ENCODE peak calls at places on chromosomes 5 and 9, in five cellular contexts. X is GM23338, V is MM.1S, F is keratinocyte, O is HCT116. U is an unnamed sample.

GRCh38 chr5:169063269-169063919 is 237.5 kb downstream of the SLIT3 start:
- DNase-seq in X (peak; percentile 47), V (no peak), F (no peak), O (no peak), U (no peak)

GRCh38 chr5:139062910-139063663 is 135.1 kb downstream of the SIL1 start:
- DNase-seq in X (no peak), V (no peak), F (no peak), O (no peak), U (no peak)

GRCh38 chr5:27038476-27038875 is at the start of gene CDH9:
- DNase-seq in X (peak; percentile 51), V (no peak), F (no peak), O (no peak), U (no peak)

GRCh38 chr5:37054391-37054790 is 177.8 kb downstream of the NIPBL start:
- DNase-seq in X (peak; percentile 12), V (no peak), F (no peak), O (no peak), U (no peak)

GRCh38 chr9:6855860-6856259 is 98.1 kb downstream of the KDM4C start:
- DNase-seq in X (no peak), V (no peak), F (no peak), O (no peak), U (no peak)

GRCh38 chr9:129886226-129887174 is 51.2 kb downstream of the USP20 start:
- DNase-seq in X (no peak), V (peak; percentile 58), F (no peak), O (no peak), U (peak; percentile 81)

GRCh38 chr5:535781-536698 is 11.8 kb upstream of the SLC9A3 start:
- DNase-seq in X (no peak), V (no peak), F (no peak), O (no peak), U (no peak)

GRCh38 chr9:114178756-114179450 is 23.6 kb downstream of the COL27A1 start:
- DNase-seq in X (no peak), V (no peak), F (no peak), O (no peak), U (no peak)

GRCh38 chr5:135371738-135372232 is 27.2 kb downstream of the MACROH2A1 start:
- DNase-seq in X (no peak), V (no peak), F (no peak), O (no peak), U (no peak)

GRCh38 chr5:132774896-132775295 is 2.1 kb downstream of the SEPTIN8 start:
- DNase-seq in X (no peak), V (no peak), F (no peak), O (no peak), U (no peak)
- H3K79me2 ChIP-seq in X (no peaks in the 10 kb centered on the region), V (no peaks in the 10 kb centered on the region), F (peaks cover 47% of the 10 kb centered on the region), O (peaks cover 15% of the 10 kb centered on the region), U (no peaks in the 10 kb centered on the region)

GRCh38 chr5:53431665-53432064 is 48.8 kb upstream of the FST start:
- DNase-seq in X (no peak), V (no peak), F (no peak), O (no peak), U (no peak)

GRCh38 chr5:53427965-53428364 is 52.5 kb upstream of the FST start:
- DNase-seq in X (no peak), V (no peak), F (no peak), O (no peak), U (no peak)

GRCh38 chr5:53430618-53431252 is 49.7 kb upstream of the FST start:
- DNase-seq in X (peak; percentile 41), V (no peak), F (no peak), O (peak; percentile 53), U (peak; percentile 51)

GRCh38 chr5:53426878-53427277 is 53.6 kb upstream of the FST start:
- DNase-seq in X (no peak), V (no peak), F (no peak), O (no peak), U (no peak)

DNA sequence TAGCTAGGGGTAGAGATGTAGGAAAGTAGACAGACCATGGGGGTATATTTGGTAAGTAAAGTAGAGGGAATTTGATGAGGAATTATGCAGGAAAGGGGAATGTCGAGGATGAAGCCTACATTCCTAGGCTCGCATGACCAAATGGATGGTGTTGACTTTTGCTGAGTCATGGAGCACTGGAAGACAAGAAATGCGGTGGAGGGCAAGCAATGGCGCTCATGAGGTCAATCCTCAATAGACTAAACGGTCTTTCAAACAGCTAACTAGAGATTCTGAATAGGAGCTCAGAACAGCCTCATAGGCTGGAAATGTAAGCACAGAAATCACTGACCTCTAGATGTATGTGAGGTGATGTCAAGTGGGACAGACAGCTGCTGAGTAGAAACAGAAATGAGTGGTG is 50.7 kb upstream of the FST start:
- DNase-seq in X (no peak), V (no peak), F (no peak), O (no peak), U (no peak)
- H2AFZ ChIP-seq in X (peak overlapping the region; percentile 49), V (no peak overlapping the region), F (peak overlapping the region; percentile 11), O (peak overlapping the region; percentile 36), U (no peak overlapping the region)

GRCh38 chr9:37582548-37583157 is 6.5 kb upstream of the FBXO10 start:
- DNase-seq in X (peak; percentile 69), V (peak; percentile 65), F (no peak), O (peak; percentile 42), U (peak; percentile 78)
- H3K79me2 ChIP-seq in X (peaks cover 64% of the 10 kb centered on the region), V (peaks cover 77% of the 10 kb centered on the region), F (peaks cover 34% of the 10 kb centered on the region), O (peaks cover 98% of the 10 kb centered on the region), U (peaks cover 71% of the 10 kb centered on the region)

DNA sequence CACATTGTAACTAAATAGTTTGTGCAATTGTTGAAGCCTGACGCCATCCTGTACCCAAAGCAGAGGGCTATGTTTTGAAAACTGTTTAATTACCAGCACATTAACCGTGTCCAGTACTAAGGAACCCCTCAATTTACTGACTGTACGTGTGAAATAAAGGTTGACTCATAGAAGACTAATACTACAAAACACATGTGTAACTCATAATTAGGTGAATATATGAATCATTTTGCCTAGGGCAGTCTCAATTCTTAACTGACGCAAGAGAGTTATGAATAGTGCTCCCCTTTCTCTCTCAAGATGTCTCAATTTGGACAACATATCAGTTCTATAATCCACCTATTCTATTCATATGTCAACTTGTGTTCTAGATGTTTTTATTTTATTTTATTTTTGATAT is 558.4 kb downstream of the PRDM9 start:
- DNase-seq in X (no peak), V (no peak), F (no peak), O (no peak), U (no peak)
- H2AFZ ChIP-seq in X (no peak overlapping the region), V (no peak overlapping the region), F (no peak overlapping the region), O (no peak overlapping the region), U (no peak overlapping the region)

GRCh38 chr5:149999866-150000260 is 591 bp downstream of the TIGD6 start:
- DNase-seq in X (no peak), V (no peak), F (no peak), O (no peak), U (no peak)
- H3K79me2 ChIP-seq in X (peaks cover 38% of the 10 kb centered on the region), V (peaks cover 42% of the 10 kb centered on the region), F (peaks cover 37% of the 10 kb centered on the region), O (peaks cover 43% of the 10 kb centered on the region), U (peaks cover 45% of the 10 kb centered on the region)

U was measured in Karpas-422.